ENCODE peak calls at places on chromosomes 2 and 18, in ten cellular contexts. One of them, this sample, is unnamed.

GRCh38 chr2:71531522-71532047 is 78.2 kb downstream of the DYSF start:
- DNase-seq in left ventricle myocardium inferior: no peak
- DNase-seq in heart right ventricle: no peak
- DNase-seq in fibroblast of lung: no peak
- DNase-seq in brain microvascular endothelial cell: peak
- DNase-seq in AG04450: no peak
- DNase-seq in Karpas-422: no peak
- DNase-seq in right cardiac atrium: no peak
- DNase-seq in cardiac muscle cell: peak
- DNase-seq in HFF-Myc: no peak
- DNase-seq in this sample: no peak

GRCh38 chr2:139271149-139271548 is 491.0 kb upstream of the NXPH2 start:
- DNase-seq in HFF-Myc: no peak
- DNase-seq in fibroblast of lung: no peak
- DNase-seq in AG04450: no peak
- DNase-seq in right cardiac atrium: no peak
- DNase-seq in Karpas-422: no peak
- DNase-seq in left ventricle myocardium inferior: no peak
- DNase-seq in cardiac muscle cell: no peak
- DNase-seq in heart right ventricle: no peak
- DNase-seq in brain microvascular endothelial cell: no peak
- DNase-seq in this sample: no peak

GRCh38 chr18:77249583-77250500 is at the start of gene GALR1:
- DNase-seq in left ventricle myocardium inferior: no peak
- DNase-seq in brain microvascular endothelial cell: no peak
- DNase-seq in HFF-Myc: no peak
- DNase-seq in AG04450: no peak
- DNase-seq in heart right ventricle: no peak
- DNase-seq in cardiac muscle cell: no peak
- DNase-seq in fibroblast of lung: no peak
- DNase-seq in Karpas-422: no peak
- DNase-seq in right cardiac atrium: no peak
- DNase-seq in this sample: no peak

GRCh38 chr2:65382776-65383357 is 49.5 kb downstream of the SPRED2 start:
- DNase-seq in AG04450: peak
- DNase-seq in brain microvascular endothelial cell: peak
- DNase-seq in cardiac muscle cell: peak
- DNase-seq in fibroblast of lung: peak
- DNase-seq in heart right ventricle: peak
- DNase-seq in Karpas-422: no peak
- DNase-seq in right cardiac atrium: peak
- DNase-seq in HFF-Myc: no peak
- DNase-seq in left ventricle myocardium inferior: peak
- DNase-seq in this sample: peak

GRCh38 chr2:19868705-19869550 is 32.9 kb downstream of the TTC32 start:
- DNase-seq in fibroblast of lung: peak
- DNase-seq in cardiac muscle cell: peak
- DNase-seq in HFF-Myc: no peak
- DNase-seq in left ventricle myocardium inferior: peak
- DNase-seq in AG04450: no peak
- DNase-seq in Karpas-422: peak
- DNase-seq in brain microvascular endothelial cell: no peak
- DNase-seq in right cardiac atrium: peak
- DNase-seq in heart right ventricle: peak
- DNase-seq in this sample: no peak

GRCh38 chr2:218317232-218317630 is 24.9 kb upstream of the TMBIM1 start:
- DNase-seq in left ventricle myocardium inferior: no peak
- DNase-seq in brain microvascular endothelial cell: no peak
- DNase-seq in right cardiac atrium: no peak
- DNase-seq in AG04450: no peak
- DNase-seq in HFF-Myc: no peak
- DNase-seq in cardiac muscle cell: no peak
- DNase-seq in fibroblast of lung: no peak
- DNase-seq in heart right ventricle: no peak
- DNase-seq in Karpas-422: no peak
- DNase-seq in this sample: no peak

GRCh38 chr2:23312996-23313606 is 71.9 kb upstream of the KLHL29 start:
- DNase-seq in cardiac muscle cell: peak
- DNase-seq in right cardiac atrium: no peak
- DNase-seq in brain microvascular endothelial cell: peak
- DNase-seq in HFF-Myc: no peak
- DNase-seq in left ventricle myocardium inferior: no peak
- DNase-seq in heart right ventricle: no peak
- DNase-seq in Karpas-422: peak
- DNase-seq in AG04450: no peak
- DNase-seq in fibroblast of lung: peak
- DNase-seq in this sample: no peak

GRCh38 chr2:134233733-134234135 is 20.1 kb upstream of the MGAT5 start:
- DNase-seq in left ventricle myocardium inferior: no peak
- DNase-seq in HFF-Myc: no peak
- DNase-seq in cardiac muscle cell: no peak
- DNase-seq in Karpas-422: no peak
- DNase-seq in heart right ventricle: no peak
- DNase-seq in right cardiac atrium: no peak
- DNase-seq in brain microvascular endothelial cell: no peak
- DNase-seq in AG04450: no peak
- DNase-seq in fibroblast of lung: no peak
- DNase-seq in this sample: peak

GRCh38 chr2:155099784-155100183 is 401.3 kb downstream of the KCNJ3 start:
- DNase-seq in brain microvascular endothelial cell: no peak
- DNase-seq in cardiac muscle cell: no peak
- DNase-seq in left ventricle myocardium inferior: no peak
- DNase-seq in fibroblast of lung: no peak
- DNase-seq in Karpas-422: no peak
- DNase-seq in AG04450: no peak
- DNase-seq in HFF-Myc: no peak
- DNase-seq in right cardiac atrium: no peak
- DNase-seq in heart right ventricle: no peak
- DNase-seq in this sample: peak

GRCh38 chr2:46073540-46074018 is 223.6 kb upstream of the EPAS1 start:
- DNase-seq in right cardiac atrium: no peak
- DNase-seq in cardiac muscle cell: peak
- DNase-seq in left ventricle myocardium inferior: no peak
- DNase-seq in Karpas-422: no peak
- DNase-seq in heart right ventricle: no peak
- DNase-seq in HFF-Myc: peak
- DNase-seq in AG04450: peak
- DNase-seq in brain microvascular endothelial cell: peak
- DNase-seq in fibroblast of lung: peak
- DNase-seq in this sample: peak

GRCh38 chr2:232000439-232000838 is 38.9 kb downstream of the DIS3L2 start:
- DNase-seq in right cardiac atrium: no peak
- DNase-seq in cardiac muscle cell: no peak
- DNase-seq in left ventricle myocardium inferior: no peak
- DNase-seq in fibroblast of lung: no peak
- DNase-seq in HFF-Myc: no peak
- DNase-seq in heart right ventricle: no peak
- DNase-seq in AG04450: no peak
- DNase-seq in brain microvascular endothelial cell: no peak
- DNase-seq in Karpas-422: no peak
- DNase-seq in this sample: no peak

GRCh38 chr2:162839419-162839818 is 852 bp upstream of the KCNH7 start:
- DNase-seq in right cardiac atrium: no peak
- DNase-seq in brain microvascular endothelial cell: no peak
- DNase-seq in cardiac muscle cell: no peak
- DNase-seq in left ventricle myocardium inferior: no peak
- DNase-seq in heart right ventricle: no peak
- DNase-seq in fibroblast of lung: no peak
- DNase-seq in AG04450: no peak
- DNase-seq in HFF-Myc: no peak
- DNase-seq in Karpas-422: no peak
- DNase-seq in this sample: no peak

GRCh38 chr2:64698668-64699444 is 45.1 kb upstream of the SERTAD2 start:
- DNase-seq in brain microvascular endothelial cell: peak
- DNase-seq in fibroblast of lung: peak
- DNase-seq in HFF-Myc: peak
- DNase-seq in AG04450: peak
- DNase-seq in left ventricle myocardium inferior: no peak
- DNase-seq in right cardiac atrium: no peak
- DNase-seq in heart right ventricle: no peak
- DNase-seq in Karpas-422: no peak
- DNase-seq in cardiac muscle cell: peak
- DNase-seq in this sample: peak

GRCh38 chr2:30164131-30164925 is 17.5 kb downstream of the YPEL5 start:
- DNase-seq in fibroblast of lung: no peak
- DNase-seq in cardiac muscle cell: no peak
- DNase-seq in right cardiac atrium: no peak
- DNase-seq in HFF-Myc: no peak
- DNase-seq in left ventricle myocardium inferior: no peak
- DNase-seq in AG04450: no peak
- DNase-seq in Karpas-422: no peak
- DNase-seq in brain microvascular endothelial cell: no peak
- DNase-seq in heart right ventricle: no peak
- DNase-seq in this sample: no peak

GRCh38 chr18:24246143-24246542 is 107.3 kb downstream of the CABYR start:
- DNase-seq in left ventricle myocardium inferior: no peak
- DNase-seq in heart right ventricle: no peak
- DNase-seq in AG04450: no peak
- DNase-seq in cardiac muscle cell: no peak
- DNase-seq in HFF-Myc: no peak
- DNase-seq in right cardiac atrium: no peak
- DNase-seq in brain microvascular endothelial cell: no peak
- DNase-seq in Karpas-422: no peak
- DNase-seq in fibroblast of lung: no peak
- DNase-seq in this sample: no peak

GRCh38 chr2:111705711-111706323 is 178.2 kb downstream of the ANAPC1 start:
- DNase-seq in heart right ventricle: no peak
- DNase-seq in AG04450: peak
- DNase-seq in brain microvascular endothelial cell: peak
- DNase-seq in left ventricle myocardium inferior: no peak
- DNase-seq in HFF-Myc: peak
- DNase-seq in fibroblast of lung: peak
- DNase-seq in Karpas-422: no peak
- DNase-seq in cardiac muscle cell: peak
- DNase-seq in right cardiac atrium: no peak
- DNase-seq in this sample: peak
- H3K4me3 ChIP-seq in heart right ventricle: no peak
- H3K4me3 ChIP-seq in AG04450: no peak
- H3K4me3 ChIP-seq in brain microvascular endothelial cell: no peak
- H3K4me3 ChIP-seq in left ventricle myocardium inferior: no peak
- H3K4me3 ChIP-seq in HFF-Myc: no peak
- H3K4me3 ChIP-seq in fibroblast of lung: no peak
- H3K4me3 ChIP-seq in Karpas-422: no peak
- H3K4me3 ChIP-seq in cardiac muscle cell: no peak
- H3K4me3 ChIP-seq in right cardiac atrium: no peak
- H3K4me3 ChIP-seq in this sample: no peak

GRCh38 chr2:183284606-183285005 is 160.4 kb downstream of the NUP35 start:
- DNase-seq in heart right ventricle: no peak
- DNase-seq in Karpas-422: no peak
- DNase-seq in left ventricle myocardium inferior: no peak
- DNase-seq in fibroblast of lung: no peak
- DNase-seq in cardiac muscle cell: peak
- DNase-seq in HFF-Myc: peak
- DNase-seq in AG04450: no peak
- DNase-seq in brain microvascular endothelial cell: peak
- DNase-seq in right cardiac atrium: no peak
- DNase-seq in this sample: no peak
- H3K4me3 ChIP-seq in heart right ventricle: no peak
- H3K4me3 ChIP-seq in Karpas-422: no peak
- H3K4me3 ChIP-seq in left ventricle myocardium inferior: no peak
- H3K4me3 ChIP-seq in fibroblast of lung: no peak
- H3K4me3 ChIP-seq in cardiac muscle cell: no peak
- H3K4me3 ChIP-seq in HFF-Myc: no peak
- H3K4me3 ChIP-seq in AG04450: no peak
- H3K4me3 ChIP-seq in brain microvascular endothelial cell: no peak
- H3K4me3 ChIP-seq in right cardiac atrium: no peak
- H3K4me3 ChIP-seq in this sample: no peak

GRCh38 chr18:56302161-56302560 is 336.2 kb downstream of the TXNL1 start:
- DNase-seq in right cardiac atrium: no peak
- DNase-seq in brain microvascular endothelial cell: no peak
- DNase-seq in Karpas-422: no peak
- DNase-seq in AG04450: no peak
- DNase-seq in cardiac muscle cell: no peak
- DNase-seq in heart right ventricle: no peak
- DNase-seq in fibroblast of lung: no peak
- DNase-seq in left ventricle myocardium inferior: no peak
- DNase-seq in HFF-Myc: no peak
- DNase-seq in this sample: no peak

GRCh38 chr18:56306793-56307192 is 331.6 kb downstream of the TXNL1 start:
- DNase-seq in right cardiac atrium: no peak
- DNase-seq in fibroblast of lung: no peak
- DNase-seq in brain microvascular endothelial cell: no peak
- DNase-seq in left ventricle myocardium inferior: no peak
- DNase-seq in heart right ventricle: no peak
- DNase-seq in Karpas-422: no peak
- DNase-seq in AG04450: no peak
- DNase-seq in HFF-Myc: no peak
- DNase-seq in cardiac muscle cell: no peak
- DNase-seq in this sample: no peak

GRCh38 chr18:56307354-56307753 is 331.0 kb downstream of the TXNL1 start:
- DNase-seq in HFF-Myc: no peak
- DNase-seq in cardiac muscle cell: no peak
- DNase-seq in AG04450: no peak
- DNase-seq in fibroblast of lung: no peak
- DNase-seq in Karpas-422: no peak
- DNase-seq in left ventricle myocardium inferior: no peak
- DNase-seq in brain microvascular endothelial cell: no peak
- DNase-seq in heart right ventricle: no peak
- DNase-seq in right cardiac atrium: no peak
- DNase-seq in this sample: no peak

GRCh38 chr18:56307771-56308170 is 330.6 kb downstream of the TXNL1 start:
- DNase-seq in HFF-Myc: no peak
- DNase-seq in cardiac muscle cell: no peak
- DNase-seq in brain microvascular endothelial cell: no peak
- DNase-seq in right cardiac atrium: no peak
- DNase-seq in Karpas-422: no peak
- DNase-seq in AG04450: no peak
- DNase-seq in left ventricle myocardium inferior: no peak
- DNase-seq in heart right ventricle: no peak
- DNase-seq in fibroblast of lung: no peak
- DNase-seq in this sample: no peak

DNA sequence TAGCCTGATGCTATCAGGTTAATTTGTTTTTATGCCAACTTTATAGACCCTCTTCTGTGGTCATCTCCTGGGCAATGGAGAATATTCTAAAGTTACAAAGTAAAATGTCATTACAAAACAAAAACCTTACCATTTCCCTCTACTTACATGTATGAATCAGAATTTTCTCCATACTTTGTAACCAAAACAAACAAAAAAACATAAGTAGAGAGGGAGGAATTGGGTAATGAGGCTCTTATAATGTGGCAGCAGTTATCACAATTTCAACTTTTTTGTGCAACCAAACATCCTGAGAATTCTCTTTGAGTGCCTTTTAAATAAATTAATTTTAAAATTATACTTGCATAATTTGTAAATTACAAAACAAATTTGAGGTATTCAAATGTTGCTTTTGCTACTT is 332.8 kb downstream of the TXNL1 start:
- DNase-seq in left ventricle myocardium inferior: no peak
- DNase-seq in fibroblast of lung: no peak
- DNase-seq in right cardiac atrium: no peak
- DNase-seq in brain microvascular endothelial cell: no peak
- DNase-seq in Karpas-422: no peak
- DNase-seq in HFF-Myc: no peak
- DNase-seq in AG04450: no peak
- DNase-seq in cardiac muscle cell: peak
- DNase-seq in heart right ventricle: no peak
- DNase-seq in this sample: no peak
- H3K4me3 ChIP-seq in left ventricle myocardium inferior: no peak
- H3K4me3 ChIP-seq in fibroblast of lung: no peak
- H3K4me3 ChIP-seq in right cardiac atrium: no peak
- H3K4me3 ChIP-seq in brain microvascular endothelial cell: no peak
- H3K4me3 ChIP-seq in Karpas-422: no peak
- H3K4me3 ChIP-seq in HFF-Myc: no peak
- H3K4me3 ChIP-seq in AG04450: no peak
- H3K4me3 ChIP-seq in cardiac muscle cell: no peak
- H3K4me3 ChIP-seq in heart right ventricle: no peak
- H3K4me3 ChIP-seq in this sample: no peak

GRCh38 chr18:21105936-21106335 is 5.7 kb downstream of the ROCK1 start:
- DNase-seq in right cardiac atrium: no peak
- DNase-seq in brain microvascular endothelial cell: no peak
- DNase-seq in heart right ventricle: no peak
- DNase-seq in fibroblast of lung: no peak
- DNase-seq in left ventricle myocardium inferior: no peak
- DNase-seq in cardiac muscle cell: no peak
- DNase-seq in AG04450: no peak
- DNase-seq in Karpas-422: no peak
- DNase-seq in HFF-Myc: no peak
- DNase-seq in this sample: no peak
- H3K4me3 ChIP-seq in right cardiac atrium: no peak
- H3K4me3 ChIP-seq in brain microvascular endothelial cell: no peak
- H3K4me3 ChIP-seq in heart right ventricle: no peak
- H3K4me3 ChIP-seq in fibroblast of lung: no peak
- H3K4me3 ChIP-seq in left ventricle myocardium inferior: peak
- H3K4me3 ChIP-seq in cardiac muscle cell: no peak
- H3K4me3 ChIP-seq in AG04450: no peak
- H3K4me3 ChIP-seq in Karpas-422: peak
- H3K4me3 ChIP-seq in HFF-Myc: no peak
- H3K4me3 ChIP-seq in this sample: no peak

This sample was measured in epithelial cell of proximal tubule.